ENCODE peak calls at places on chromosomes 3 and 15, in seven cellular contexts. O is body of pancreas, J is BJ, D is mucosa of descending colon, K is stomach, A is kidney, Q is H9. G is an unnamed sample.

GRCh38 chr3:141646760-141647561 is 91.1 kb upstream of the RNF7 start:
- DNase-seq in O (peak; percentile 86), J (no peak), D (no peak), K (no peak), A (no peak), Q (peak; percentile 73), G (no peak)

GRCh38 chr3:12536423-12536822 is 8.9 kb downstream of the MKRN2OS start:
- DNase-seq in O (no peak), J (no peak), D (no peak), K (no peak), A (no peak), Q (no peak), G (no peak)

GRCh38 chr15:40754883-40755815 is at the start of gene RMDN3:
- DNase-seq in O (peak; percentile 92), J (peak; percentile 44), D (peak; percentile 97), K (peak; percentile 94), A (peak; percentile 97), Q (peak; percentile 94), G (peak; percentile 93)

GRCh38 chr3:13548696-13549512 is at the start of gene FBLN2:
- DNase-seq in O (no peak), J (no peak), D (peak; percentile 46), K (peak; percentile 33), A (peak; percentile 69), Q (peak; percentile 71), G (peak; percentile 64)

GRCh38 chr15:74402873-74403589 is 30.7 kb downstream of the SEMA7A start:
- DNase-seq in O (peak; percentile 26), J (no peak), D (peak; percentile 60), K (peak; percentile 46), A (no peak), Q (no peak), G (peak; percentile 69)

GRCh38 chr3:84066920-84067319 is 891.9 kb upstream of the CADM2 start:
- DNase-seq in O (no peak), J (no peak), D (no peak), K (no peak), A (no peak), Q (peak; percentile 72), G (no peak)

GRCh38 chr3:43389388-43390254 is 103.3 kb downstream of the SNRK start:
- DNase-seq in O (peak; percentile 87), J (no peak), D (no peak), K (peak; percentile 57), A (no peak), Q (no peak), G (no peak)

GRCh38 chr15:83837946-83838571 is 184.1 kb downstream of the ADAMTSL3 start:
- DNase-seq in O (peak; percentile 62), J (no peak), D (no peak), K (peak; percentile 27), A (no peak), Q (peak; percentile 67), G (no peak)

GRCh38 chr15:74040115-74040850 is 42.1 kb downstream of the GOLGA6A start:
- DNase-seq in O (peak; percentile 56), J (peak; percentile 97), D (no peak), K (no peak), A (peak; percentile 87), Q (peak; percentile 44), G (no peak)

GRCh38 chr3:59411176-59411575 is 361.4 kb upstream of the CFAP20DC start:
- DNase-seq in O (no peak), J (no peak), D (no peak), K (no peak), A (no peak), Q (no peak), G (no peak)

GRCh38 chr3:35500641-35501353 is 138.5 kb upstream of the ARPP21 start:
- DNase-seq in O (no peak), J (no peak), D (no peak), K (no peak), A (no peak), Q (no peak), G (no peak)

GRCh38 chr3:183911763-183912506 is 27.3 kb upstream of the PARL start:
- DNase-seq in O (no peak), J (no peak), D (no peak), K (no peak), A (no peak), Q (no peak), G (no peak)

GRCh38 chr3:150146891-150147761 is 176.4 kb upstream of the PFN2 start:
- DNase-seq in O (peak; percentile 16), J (peak; percentile 80), D (no peak), K (no peak), A (peak; percentile 74), Q (no peak), G (no peak)

GRCh38 chr3:148450819-148451218 is 246.9 kb upstream of the AGTR1 start:
- DNase-seq in O (peak; percentile 7), J (no peak), D (no peak), K (peak; percentile 26), A (no peak), Q (peak; percentile 28), G (no peak)

GRCh38 chr3:58572634-58573230 is 4.5 kb downstream of the FAM107A start:
- DNase-seq in O (no peak), J (no peak), D (no peak), K (no peak), A (no peak), Q (no peak), G (no peak)

GRCh38 chr3:151550025-151550618 is 89.3 kb upstream of the IGSF10 start:
- DNase-seq in O (no peak), J (no peak), D (no peak), K (no peak), A (no peak), Q (no peak), G (no peak)

GRCh38 chr3:135989247-135989646 is 23.7 kb downstream of the PPP2R3A start:
- DNase-seq in O (no peak), J (no peak), D (no peak), K (no peak), A (no peak), Q (no peak), G (no peak)

GRCh38 chr3:100411091-100411982 is 10.0 kb downstream of the LNP1 start:
- DNase-seq in O (no peak), J (no peak), D (no peak), K (no peak), A (no peak), Q (no peak), G (no peak)

GRCh38 chr3:126931806-126932187 is 51.1 kb upstream of the PLXNA1 start:
- DNase-seq in O (no peak), J (no peak), D (no peak), K (no peak), A (no peak), Q (no peak), G (no peak)

GRCh38 chr15:62119926-62120273 is 45.2 kb downstream of the C2CD4B start:
- DNase-seq in O (no peak), J (no peak), D (no peak), K (no peak), A (no peak), Q (no peak), G (no peak)

GRCh38 chr15:42734076-42734672 is 2.8 kb downstream of the CDAN1 start:
- DNase-seq in O (no peak), J (no peak), D (no peak), K (no peak), A (no peak), Q (no peak), G (no peak)

GRCh38 chr15:42736793-42737528 is at the start of gene CDAN1:
- DNase-seq in O (peak; percentile 94), J (peak; percentile 26), D (peak; percentile 96), K (peak; percentile 94), A (peak; percentile 97), Q (peak; percentile 91), G (peak; percentile 92)

GRCh38 chr15:42736178-42736792 is 643 bp downstream of the CDAN1 start:
- DNase-seq in O (no peak), J (no peak), D (peak; percentile 43), K (no peak), A (no peak), Q (no peak), G (peak; percentile 39)

GRCh38 chr15:42735382-42736165 is 1.4 kb downstream of the CDAN1 start:
- DNase-seq in O (no peak), J (no peak), D (no peak), K (no peak), A (no peak), Q (no peak), G (no peak)

GRCh38 chr15:42737529-42738328 is 801 bp upstream of the CDAN1 start:
- DNase-seq in O (no peak), J (no peak), D (peak; percentile 77), K (peak; percentile 35), A (no peak), Q (no peak), G (no peak)
- TF ChIP-seq CTCF in O (no peak), J (no peak), D (no peak), K (peak; percentile 30), A (no peak), Q (no peak), G (no peak)

GRCh38 chr3:120181632-120182031 is 87.4 kb upstream of the GSK3B start:
- DNase-seq in O (no peak), J (no peak), D (no peak), K (no peak), A (no peak), Q (no peak), G (no peak)
- TF ChIP-seq CTCF in O (no peak), J (no peak), D (no peak), K (no peak), A (peak; percentile 3), Q (no peak), G (no peak)

DNA sequence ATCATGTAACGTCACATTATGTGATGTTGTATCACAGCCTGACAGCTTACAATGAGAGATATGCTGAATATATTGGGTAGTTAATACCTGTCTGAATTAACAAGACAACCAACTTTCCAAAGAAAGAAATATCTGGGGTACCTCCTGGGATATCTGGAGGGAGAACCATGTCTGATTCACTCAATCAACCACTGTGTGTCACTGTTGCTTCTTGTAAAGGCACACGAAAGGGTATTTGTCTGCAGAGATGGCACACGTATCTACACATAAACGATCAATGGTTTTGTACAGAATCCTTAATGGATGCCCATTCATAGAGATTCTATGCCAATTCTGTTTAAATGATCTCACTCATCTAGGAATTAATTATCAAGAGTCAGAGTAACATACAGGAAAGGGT is 252.1 kb upstream of the TMCO5A start:
- DNase-seq in O (no peak), J (no peak), D (no peak), K (no peak), A (no peak), Q (peak; percentile 29), G (no peak)
- TF ChIP-seq CTCF in O (peak; percentile 36), J (peak; percentile 15), D (no peak), K (no peak), A (peak; percentile 25), Q (peak; percentile 73), G (no peak)

GRCh38 chr15:28086175-28086703 is 12.9 kb downstream of the OCA2 start:
- DNase-seq in O (peak; percentile 75), J (no peak), D (peak; percentile 45), K (peak; percentile 68), A (no peak), Q (peak; percentile 71), G (no peak)
- TF ChIP-seq CTCF in O (peak; percentile 70), J (peak; percentile 85), D (peak; percentile 66), K (peak; percentile 65), A (peak; percentile 64), Q (peak; percentile 77), G (no peak)

GRCh38 chr3:174620138-174620537 is 239.0 kb upstream of the NAALADL2 start:
- DNase-seq in O (no peak), J (no peak), D (no peak), K (no peak), A (no peak), Q (no peak), G (no peak)
- TF ChIP-seq CTCF in O (no peak), J (no peak), D (no peak), K (no peak), A (no peak), Q (peak; percentile 58), G (no peak)

G was measured in activated B cell treated with CpG ODN at 0.5 μM for 24 hours.